ENCODE peak calls at places on chromosomes 2 and 18, in four cellular contexts. W is brain microvascular endothelial cell, L is heart right ventricle, O is aorta. B is an unnamed sample.

GRCh38 chr2:9618410-9618809 is 12.4 kb downstream of the YWHAQ start:
- DNase-seq in W (no peak), L (no peak), O (no peak), B (no peak)

GRCh38 chr18:45448871-45449270 is 166.4 kb upstream of the SLC14A2 start:
- DNase-seq in W (no peak), L (no peak), O (no peak), B (no peak)

GRCh38 chr2:155145758-155146229 is 447.3 kb downstream of the KCNJ3 start:
- DNase-seq in W (no peak), L (no peak), O (no peak), B (no peak)

GRCh38 chr2:236117861-236118269 is 50.3 kb downstream of the GBX2 start:
- DNase-seq in W (no peak), L (no peak), O (no peak), B (no peak)

GRCh38 chr2:152874955-152875354 is 156.5 kb downstream of the ARL6IP6 start:
- DNase-seq in W (no peak), L (no peak), O (no peak), B (no peak)

GRCh38 chr2:88027709-88028389 is 11.5 kb upstream of the RNU2-63P start:
- DNase-seq in W (no peak), L (no peak), O (no peak), B (no peak)

GRCh38 chr2:110946892-110947291 is 173.8 kb upstream of the BCL2L11 start:
- DNase-seq in W (no peak), L (peak), O (peak), B (no peak)

GRCh38 chr2:26727641-26728561 is 35.4 kb downstream of the KCNK3 start:
- DNase-seq in W (no peak), L (no peak), O (no peak), B (no peak)

GRCh38 chr2:119222213-119222612 is 1.4 kb upstream of the STEAP3 start:
- DNase-seq in W (no peak), L (no peak), O (no peak), B (no peak)

GRCh38 chr2:28753043-28753683 is 1.5 kb downstream of the PPP1CB start:
- DNase-seq in W (peak), L (peak), O (peak), B (no peak)

GRCh38 chr2:13193900-13194299 is 477.2 kb downstream of the TRIB2 start:
- DNase-seq in W (peak), L (no peak), O (no peak), B (no peak)

GRCh38 chr18:44839239-44839666 is 158.6 kb downstream of the SETBP1 start:
- DNase-seq in W (peak), L (peak), O (peak), B (peak)

GRCh38 chr18:75010725-75011124 is 198.2 kb downstream of the PTGR3 start:
- DNase-seq in W (no peak), L (no peak), O (no peak), B (no peak)

GRCh38 chr2:181615086-181615635 is 41.7 kb downstream of the CERKL start:
- DNase-seq in W (no peak), L (no peak), O (no peak), B (no peak)

GRCh38 chr2:44686561-44686960 is 254.9 kb upstream of the SIX3 start:
- DNase-seq in W (peak), L (no peak), O (no peak), B (no peak)

GRCh38 chr2:222813177-222813843 is 47.5 kb upstream of the ACSL3 start:
- DNase-seq in W (no peak), L (no peak), O (no peak), B (no peak)

GRCh38 chr2:148483675-148484074 is 160.9 kb upstream of the EPC2 start:
- DNase-seq in W (no peak), L (no peak), O (no peak), B (no peak)

GRCh38 chr2:38600242-38600891 is 2.4 kb downstream of the HNRNPLL start:
- DNase-seq in W (no peak), L (no peak), O (no peak), B (no peak)

GRCh38 chr18:33444699-33445098 is 4.2 kb upstream of the CCDC178 start:
- DNase-seq in W (no peak), L (no peak), O (no peak), B (no peak)

GRCh38 chr18:77254711-77255110 is 5.1 kb downstream of the GALR1 start:
- DNase-seq in W (no peak), L (no peak), O (no peak), B (no peak)

GRCh38 chr2:215680605-215681598 is 245.0 kb upstream of the FN1 start:
- DNase-seq in W (peak), L (no peak), O (no peak), B (no peak)

GRCh38 chr2:156340818-156341481 is 8.4 kb upstream of the NR4A2 start:
- DNase-seq in W (no peak), L (no peak), O (peak), B (no peak)

GRCh38 chr2:86786001-86786536 is 4.6 kb downstream of the CD8A start:
- DNase-seq in W (no peak), L (no peak), O (no peak), B (no peak)

GRCh38 chr18:79378416-79379250 is 17.1 kb upstream of the NFATC1 start:
- DNase-seq in W (peak), L (peak), O (peak), B (peak)

GRCh38 chr18:37705016-37705415 is 139.4 kb upstream of the CELF4 start:
- DNase-seq in W (no peak), L (no peak), O (no peak), B (no peak)

GRCh38 chr2:196718796-196719564 is 79.5 kb downstream of the CCDC150 start:
- DNase-seq in W (peak), L (no peak), O (peak), B (no peak)

GRCh38 chr2:25276569-25277465 is 64.9 kb downstream of the DNMT3A start:
- DNase-seq in W (no peak), L (peak), O (peak), B (peak)

GRCh38 chr2:41717883-41718282 is 329.9 kb upstream of the PKDCC start:
- DNase-seq in W (no peak), L (no peak), O (no peak), B (no peak)

GRCh38 chr2:55766947-55767346 is 73.3 kb upstream of the PNPT1 start:
- DNase-seq in W (no peak), L (no peak), O (no peak), B (no peak)

GRCh38 chr2:45652090-45653050 is 895 bp downstream of the PRKCE start:
- DNase-seq in W (peak), L (peak), O (peak), B (peak)

GRCh38 chr2:240629419-240629967 is 4.2 kb downstream of the GPR35 start:
- DNase-seq in W (no peak), L (no peak), O (peak), B (no peak)

GRCh38 chr2:168565112-168565511 is 109.0 kb downstream of the CERS6 start:
- DNase-seq in W (peak), L (no peak), O (no peak), B (no peak)

GRCh38 chr2:217935901-217936684 is 66.7 kb downstream of the TNS1 start:
- DNase-seq in W (no peak), L (no peak), O (peak), B (no peak)
- H3K27ac ChIP-seq in W (peak), L (peak), O (peak), B (no peak)

GRCh38 chr2:112701092-112701491 is 19.7 kb upstream of the NT5DC4 start:
- DNase-seq in W (no peak), L (no peak), O (no peak), B (no peak)
- H3K27ac ChIP-seq in W (no peak), L (no peak), O (no peak), B (peak)

GRCh38 chr2:178197791-178198190 is 3.5 kb downstream of the OSBPL6 start:
- DNase-seq in W (no peak), L (no peak), O (no peak), B (no peak)

GRCh38 chr2:178190938-178191910 is 3.1 kb upstream of the OSBPL6 start:
- DNase-seq in W (no peak), L (no peak), O (no peak), B (no peak)

GRCh38 chr2:178193496-178193822 is 853 bp upstream of the OSBPL6 start:
- DNase-seq in W (no peak), L (no peak), O (no peak), B (no peak)

GRCh38 chr2:178193823-178194599 is at the start of gene OSBPL6:
- DNase-seq in W (peak), L (peak), O (peak), B (peak)

GRCh38 chr2:178194600-178195389 is 483 bp downstream of the OSBPL6 start:
- DNase-seq in W (peak), L (peak), O (peak), B (no peak)
- H3K27ac ChIP-seq in W (peak), L (peak), O (no peak), B (peak)

GRCh38 chr18:32183503-32183902 is 6.3 kb upstream of the MEP1B start:
- DNase-seq in W (no peak), L (no peak), O (no peak), B (no peak)

GRCh38 chr18:32173654-32174053 is 16.2 kb upstream of the MEP1B start:
- DNase-seq in W (no peak), L (no peak), O (no peak), B (no peak)

GRCh38 chr18:32175265-32175664 is 14.6 kb upstream of the MEP1B start:
- DNase-seq in W (no peak), L (peak), O (no peak), B (no peak)

GRCh38 chr18:32177530-32177929 is 12.3 kb upstream of the MEP1B start:
- DNase-seq in W (no peak), L (no peak), O (no peak), B (no peak)
- H3K27ac ChIP-seq in W (no peak), L (no peak), O (no peak), B (no peak)

GRCh38 chr18:23229472-23229871 is 94.2 kb downstream of the CABLES1 start:
- DNase-seq in W (no peak), L (no peak), O (no peak), B (no peak)
- H3K27ac ChIP-seq in W (peak), L (peak), O (peak), B (no peak)

GRCh38 chr2:64045938-64046337 is 26.7 kb upstream of the VPS54 start:
- DNase-seq in W (no peak), L (no peak), O (no peak), B (no peak)
- H3K27ac ChIP-seq in W (no peak), L (no peak), O (no peak), B (no peak)

DNA sequence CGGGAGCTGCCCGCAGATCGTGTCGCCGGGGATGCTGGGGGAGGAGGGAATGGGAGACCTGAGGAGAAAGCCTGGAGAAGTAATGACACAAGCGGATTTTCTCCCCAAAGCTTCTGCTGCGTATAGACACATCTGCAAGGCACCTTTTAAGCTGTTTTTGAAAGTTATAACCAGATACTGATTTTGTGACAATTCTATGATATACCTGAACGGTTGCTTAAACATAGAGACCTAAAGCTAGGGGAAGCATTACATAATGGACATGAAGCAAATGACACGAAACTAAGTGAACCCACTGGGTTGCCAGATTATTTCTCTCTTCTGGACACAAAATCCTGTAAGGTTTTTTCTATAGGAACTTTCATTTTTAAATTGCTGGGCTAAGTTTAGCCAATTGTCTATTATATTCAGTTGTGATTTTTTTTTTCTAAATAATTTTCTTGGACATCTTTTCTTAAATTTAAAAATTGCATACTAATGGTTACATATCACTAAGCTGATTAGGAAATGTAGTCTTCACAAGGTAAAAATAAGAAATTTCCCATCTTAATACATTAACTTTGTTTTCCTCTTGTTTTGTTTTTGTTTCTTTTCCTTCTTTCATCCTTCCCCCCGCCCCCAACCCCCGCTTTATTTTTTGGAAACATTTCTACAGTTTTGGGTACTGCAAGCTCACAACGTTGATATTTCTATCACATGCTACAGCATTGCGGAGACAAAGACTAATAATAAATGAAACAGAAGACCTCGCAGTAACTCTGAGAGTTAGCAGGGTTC is 1.3 kb downstream of the OSBPL6 start:
- DNase-seq in W (no peak), L (no peak), O (no peak), B (no peak)
- H3K27ac ChIP-seq in W (peak), L (peak), O (no peak), B (peak)

DNA sequence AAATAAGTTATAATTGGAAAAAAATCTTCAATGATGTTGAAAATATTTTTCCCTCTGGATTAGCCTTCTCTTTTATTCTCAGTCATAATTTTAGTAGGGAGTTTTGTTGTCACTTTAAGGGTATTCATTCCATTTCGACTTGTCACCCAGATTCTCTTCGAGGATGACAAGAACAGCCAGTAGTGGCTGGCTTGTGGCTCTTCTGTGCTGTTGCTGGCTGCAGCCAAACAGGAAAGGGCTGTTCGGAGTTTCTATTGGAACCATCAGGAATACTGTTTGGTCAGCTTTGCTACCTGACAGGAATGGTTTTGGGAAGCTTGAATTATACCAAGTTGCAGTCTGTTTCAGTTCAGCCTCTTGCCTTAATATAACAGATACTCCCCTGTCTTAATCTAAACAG is 41.6 kb downstream of the MGAT5 start:
- DNase-seq in W (no peak), L (no peak), O (no peak), B (no peak)
- H3K27ac ChIP-seq in W (no peak), L (peak), O (peak), B (peak)

B was measured in caudate nucleus.